ENCODE peak calls at places on chromosome 5, in seven cellular contexts. X is CD8-positive, alpha-beta T cell; P is fibroblast of villous mesenchyme; I is WERI-Rb-1; L is prostate gland; A is BJ; G is fibroblast of the aortic adventitia. H is an unnamed sample.

GRCh38 chr5:169637856-169638190 is 748 bp downstream of the DOCK2 start:
- DNase-seq in L (no peak), X (peak; percentile 41), A (no peak), P (no peak), G (no peak), I (no peak), H (no peak)

GRCh38 chr5:145180341-145180740 is 654.8 kb downstream of the PRELID2 start:
- DNase-seq in P (no peak), G (no peak), A (no peak), I (no peak), X (no peak), L (no peak), H (no peak)

GRCh38 chr5:17992296-17992695 is 358.0 kb downstream of the TAF11L14 start:
- DNase-seq in G (no peak), I (no peak), X (no peak), P (no peak), L (no peak), A (no peak), H (no peak)

GRCh38 chr5:29193972-29194371 is 1999.5 kb upstream of the CDH6 start:
- DNase-seq in X (no peak), I (no peak), L (no peak), P (no peak), G (no peak), A (no peak), H (no peak)

GRCh38 chr5:83025690-83026472 is 51.3 kb downstream of the TMEM167A start:
- DNase-seq in G (no peak), P (no peak), X (no peak), L (no peak), I (no peak), A (no peak), H (no peak)

GRCh38 chr5:170278611-170279500 is 18.7 kb downstream of the LCP2 start:
- DNase-seq in A (no peak), P (no peak), I (no peak), L (no peak), G (no peak), X (peak; percentile 76), H (peak; percentile 87)

GRCh38 chr5:871596-872298 is 20.9 kb downstream of the BRD9 start:
- DNase-seq in P (no peak), G (no peak), A (no peak), L (no peak), X (no peak), I (no peak), H (no peak)

GRCh38 chr5:94153736-94154450 is 412.5 kb upstream of the POU5F2 start:
- DNase-seq in G (peak; percentile 38), I (no peak), X (no peak), A (no peak), P (no peak), L (no peak), H (peak; percentile 11)

GRCh38 chr5:7396169-7397004 is 449 bp downstream of the ADCY2 start:
- DNase-seq in G (peak; percentile 10), P (no peak), I (no peak), X (no peak), A (no peak), L (no peak), H (no peak)

GRCh38 chr5:158951461-158951860 is 148.3 kb downstream of the EBF1 start:
- DNase-seq in G (no peak), P (no peak), I (no peak), A (no peak), L (no peak), X (no peak), H (no peak)

GRCh38 chr5:61167382-61167781 is 5.1 kb upstream of the SMIM15 start:
- DNase-seq in I (peak; percentile 11), X (no peak), L (peak; percentile 16), P (peak; percentile 50), G (peak; percentile 70), A (no peak), H (no peak)

GRCh38 chr5:127326438-127326837 is 35.8 kb downstream of the MEGF10 start:
- DNase-seq in I (no peak), A (no peak), X (no peak), G (no peak), L (no peak), P (no peak), H (no peak)

GRCh38 chr5:96816430-96816939 is 8.7 kb upstream of the ERAP1 start:
- DNase-seq in P (no peak), G (no peak), A (no peak), I (no peak), X (peak; percentile 31), L (no peak), H (peak; percentile 67)

GRCh38 chr5:76664065-76664464 is 40.9 kb upstream of the F2RL2 start:
- DNase-seq in A (no peak), G (no peak), P (no peak), I (no peak), L (no peak), X (no peak), H (no peak)

GRCh38 chr5:87300744-87301143 is 33.1 kb downstream of the RASA1 start:
- DNase-seq in I (no peak), A (peak; percentile 66), L (no peak), G (peak; percentile 82), X (no peak), P (peak; percentile 86), H (no peak)

GRCh38 chr5:140317859-140318258 is 15.0 kb upstream of the PFDN1 start:
- DNase-seq in I (no peak), P (no peak), X (no peak), L (no peak), G (peak; percentile 50), A (no peak), H (no peak)

GRCh38 chr5:72210913-72211670 is 103.8 kb downstream of the MAP1B start:
- DNase-seq in P (peak; percentile 72), I (no peak), L (peak; percentile 22), A (no peak), G (peak; percentile 88), X (no peak), H (no peak)

GRCh38 chr5:55062039-55062779 is 38.2 kb downstream of the GZMK start:
- DNase-seq in P (no peak), I (no peak), X (no peak), G (no peak), A (no peak), L (no peak), H (peak; percentile 0)
- H3K4me3 ChIP-seq in P (no peak overlapping the region), I (no peak overlapping the region), X (peak overlapping the region; percentile 30), G (no peak overlapping the region), A (no peak overlapping the region), L (no peak overlapping the region), H (no peak overlapping the region)

DNA sequence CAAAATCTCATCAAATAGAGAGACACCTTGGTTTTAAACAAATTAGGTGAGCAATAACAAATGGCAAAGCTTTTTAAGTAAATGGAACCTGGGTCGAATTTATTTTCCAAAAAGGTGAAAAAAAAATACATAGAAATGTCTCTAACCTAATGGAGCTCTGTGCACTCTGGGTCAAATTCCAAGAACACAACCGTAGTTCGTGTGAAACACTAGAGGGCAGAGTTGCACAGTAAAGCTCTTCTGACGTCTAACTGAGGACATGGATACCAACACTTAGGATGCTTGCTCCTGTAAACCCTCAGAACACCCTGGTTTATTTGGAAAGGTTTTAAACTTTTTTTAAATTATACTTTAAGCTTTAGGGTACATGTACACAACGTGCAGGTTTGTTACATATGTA is 18.9 kb downstream of the MARCHF11 start:
- DNase-seq in A (no peak), I (peak; percentile 58), P (peak; percentile 56), G (peak; percentile 69), L (no peak), X (no peak), H (peak; percentile 7)
- TF ChIP-seq CTCF in A (peak; percentile 77), I (peak; percentile 78), P (peak; percentile 71), G (peak; percentile 69), L (peak; percentile 44), X (peak; percentile 39), H (peak; percentile 70)

GRCh38 chr5:8491254-8491653 is 622.3 kb downstream of the MTRR start:
- DNase-seq in L (no peak), X (no peak), P (no peak), A (no peak), G (peak; percentile 63), I (no peak), H (no peak)
- H3K4me3 ChIP-seq in L (no peak overlapping the region), X (no peak overlapping the region), P (no peak overlapping the region), A (no peak overlapping the region), G (no peak overlapping the region), I (no peak overlapping the region), H (no peak overlapping the region)

DNA sequence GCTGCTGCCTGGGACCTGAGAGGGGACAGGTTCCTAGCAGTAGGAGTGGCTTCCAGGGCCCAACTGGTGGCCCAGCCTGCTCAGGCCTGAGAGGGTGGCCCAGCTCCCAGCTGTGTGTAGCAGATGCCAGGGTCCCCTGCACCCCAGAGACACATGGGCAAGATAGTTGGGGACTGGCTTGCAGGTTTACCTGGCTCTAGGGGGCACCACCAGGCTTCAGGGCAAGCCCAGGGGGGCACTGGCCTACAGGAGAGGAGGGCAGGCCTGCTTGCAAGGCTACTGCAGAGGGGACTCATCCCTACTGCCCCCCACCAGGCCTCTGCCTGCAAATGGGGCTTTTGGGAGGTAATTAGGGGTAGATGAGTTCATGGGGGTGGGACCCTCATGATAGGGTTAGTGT is 123.3 kb downstream of the ZNF354C start:
- DNase-seq in I (no peak), A (no peak), L (no peak), G (no peak), X (no peak), P (no peak), H (no peak)
- TF ChIP-seq CTCF in I (no peak), A (no peak), L (no peak), G (no peak), X (no peak), P (no peak), H (no peak)

GRCh38 chr5:88889165-88890069 is 6.4 kb upstream of the MEF2C start:
- DNase-seq in A (no peak), I (no peak), G (peak; percentile 59), X (no peak), P (peak; percentile 27), L (no peak), H (peak; percentile 86)

GRCh38 chr5:88888799-88889164 is 5.8 kb upstream of the MEF2C start:
- DNase-seq in A (no peak), I (no peak), G (peak; percentile 15), X (no peak), L (no peak), P (no peak), H (no peak)

GRCh38 chr5:88886756-88887741 is 4.1 kb upstream of the MEF2C start:
- DNase-seq in X (no peak), P (no peak), L (no peak), A (no peak), I (no peak), G (peak; percentile 16), H (no peak)

GRCh38 chr5:88890070-88890781 is 7.2 kb upstream of the MEF2C start:
- DNase-seq in I (no peak), P (no peak), L (no peak), X (no peak), G (no peak), A (no peak), H (no peak)

DNA sequence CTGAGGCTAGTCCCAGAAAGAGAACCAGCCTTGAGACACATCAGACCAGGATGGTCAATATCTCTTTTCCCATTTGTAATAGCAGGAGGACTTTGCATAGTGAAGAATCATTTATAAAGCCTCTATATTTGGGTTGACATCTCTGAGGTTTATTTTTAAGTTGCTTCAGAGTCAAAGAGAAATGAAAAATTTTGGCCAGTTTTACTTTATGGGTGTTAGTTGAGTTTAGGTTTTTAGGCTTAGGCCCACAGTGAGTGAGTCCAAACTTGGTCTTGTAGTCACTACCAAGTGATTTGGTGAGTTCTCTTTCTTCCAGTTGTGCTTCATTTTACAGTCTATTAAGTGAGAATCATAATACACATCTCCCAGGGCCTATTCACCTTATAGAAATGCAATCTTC is 5.3 kb upstream of the MEF2C start:
- DNase-seq in L (no peak), G (no peak), X (no peak), I (no peak), A (no peak), P (no peak), H (no peak)
- H3K4me3 ChIP-seq in L (no peak overlapping the region), G (no peak overlapping the region), X (no peak overlapping the region), I (no peak overlapping the region), A (no peak overlapping the region), P (no peak overlapping the region), H (peak overlapping the region; percentile 94)

H was measured in GM06990.